ENCODE peak calls at places on chromosomes 13 and 19, in five cellular contexts. N is ovary, Z is tibial nerve, Q is A549, P is stomach. O is an unnamed sample.

GRCh38 chr19:46537136-46538097 is 41.8 kb upstream of the PNMA8B start:
- DNase-seq in N (peak; percentile 41), Q (peak; percentile 55), Z (peak; percentile 44), P (peak; percentile 65), O (no peak)

GRCh38 chr19:4633140-4633967 is 6.0 kb upstream of the TNFAIP8L1 start:
- DNase-seq in P (peak; percentile 67), Z (no peak), N (peak; percentile 39), Q (peak; percentile 82), O (no peak)

GRCh38 chr13:113734826-113735125 is 24.2 kb upstream of the TMEM255B start:
- DNase-seq in N (no peak), P (no peak), Q (no peak), Z (no peak), O (no peak)

GRCh38 chr13:109779074-109779473 is 7.3 kb downstream of the IRS2 start:
- DNase-seq in Q (no peak), Z (no peak), P (no peak), N (no peak), O (peak; percentile 57)

GRCh38 chr13:25187596-25187995 is 15.5 kb upstream of the AMER2 start:
- DNase-seq in P (no peak), N (no peak), Z (no peak), Q (no peak), O (no peak)

GRCh38 chr13:51632643-51633357 is 48.5 kb downstream of the WDFY2 start:
- DNase-seq in P (no peak), Q (no peak), N (no peak), Z (no peak), O (no peak)

GRCh38 chr13:109155301-109155761 is 525.9 kb downstream of the MYO16 start:
- DNase-seq in Z (no peak), Q (peak; percentile 73), P (no peak), N (no peak), O (no peak)

GRCh38 chr19:56261145-56261544 is 11.4 kb upstream of the EDDM13 start:
- DNase-seq in Q (no peak), N (no peak), P (no peak), Z (no peak), O (no peak)

GRCh38 chr19:10797541-10798256 is 38.3 kb downstream of the TMED1 start:
- DNase-seq in N (no peak), Z (no peak), P (no peak), Q (no peak), O (no peak)

GRCh38 chr19:42469311-42470239 is 26.8 kb upstream of the CXCL17 start:
- DNase-seq in P (no peak), Z (no peak), N (no peak), Q (no peak), O (no peak)

GRCh38 chr13:47837906-47838305 is 163.2 kb downstream of the SUCLA2 start:
- DNase-seq in N (no peak), P (no peak), Q (no peak), Z (no peak), O (no peak)

GRCh38 chr13:113152894-113153809 is 5.3 kb upstream of the PROZ start:
- DNase-seq in Q (peak; percentile 10), P (peak; percentile 49), Z (peak; percentile 31), N (peak; percentile 62), O (no peak)

GRCh38 chr19:10402441-10403038 is 802 bp downstream of the CDC37 start:
- DNase-seq in Z (no peak), N (no peak), P (no peak), Q (no peak), O (no peak)

GRCh38 chr13:86000546-86000945 is 201.3 kb upstream of the SLITRK6 start:
- DNase-seq in Q (no peak), Z (no peak), N (no peak), P (no peak), O (no peak)

GRCh38 chr19:18155095-18156087 is 2.4 kb downstream of the PIK3R2 start:
- DNase-seq in N (no peak), Z (no peak), P (peak; percentile 85), Q (no peak), O (no peak)

GRCh38 chr13:103799028-103799427 is 732.8 kb upstream of the SLC10A2 start:
- DNase-seq in N (no peak), Q (no peak), P (no peak), Z (no peak), O (no peak)

GRCh38 chr13:37681295-37682032 is 82.9 kb upstream of the POSTN start:
- DNase-seq in N (no peak), Z (no peak), P (no peak), Q (no peak), O (no peak)

GRCh38 chr13:78742659-78743058 is 83.7 kb upstream of the OBI1 start:
- DNase-seq in Q (no peak), P (no peak), N (no peak), Z (no peak), O (no peak)

GRCh38 chr13:55155046-55155445 is 1985.7 kb upstream of the PRR20A start:
- DNase-seq in P (no peak), Q (no peak), N (no peak), Z (no peak), O (no peak)

GRCh38 chr13:25468330-25469178 is 96.8 kb downstream of the ATP8A2 start:
- DNase-seq in N (no peak), P (no peak), Z (no peak), Q (no peak), O (no peak)

GRCh38 chr13:24348797-24349515 is 39.6 kb downstream of the C1QTNF9 start:
- DNase-seq in P (peak; percentile 90), N (no peak), Q (peak; percentile 12), Z (no peak), O (peak; percentile 80)

GRCh38 chr13:97145057-97145456 is 77.1 kb upstream of the MBNL2 start:
- DNase-seq in N (no peak), Z (no peak), P (no peak), Q (no peak), O (no peak)

GRCh38 chr13:97141564-97142005 is 80.5 kb upstream of the MBNL2 start:
- DNase-seq in N (peak; percentile 48), P (peak; percentile 56), Z (no peak), Q (peak; percentile 89), O (no peak)

GRCh38 chr13:97140611-97141010 is 81.5 kb upstream of the MBNL2 start:
- DNase-seq in Q (no peak), P (no peak), N (no peak), Z (no peak), O (no peak)

GRCh38 chr13:97139704-97140103 is 82.4 kb upstream of the MBNL2 start:
- DNase-seq in P (no peak), Q (no peak), Z (no peak), N (no peak), O (no peak)

GRCh38 chr13:97142452-97142851 is 79.7 kb upstream of the MBNL2 start:
- DNase-seq in Z (no peak), P (no peak), Q (peak; percentile 74), N (no peak), O (no peak)
- TF ChIP-seq POLR2A in Z (no peak), P (no peak), Q (peak; percentile 60), N (no peak), O (no peak)

DNA sequence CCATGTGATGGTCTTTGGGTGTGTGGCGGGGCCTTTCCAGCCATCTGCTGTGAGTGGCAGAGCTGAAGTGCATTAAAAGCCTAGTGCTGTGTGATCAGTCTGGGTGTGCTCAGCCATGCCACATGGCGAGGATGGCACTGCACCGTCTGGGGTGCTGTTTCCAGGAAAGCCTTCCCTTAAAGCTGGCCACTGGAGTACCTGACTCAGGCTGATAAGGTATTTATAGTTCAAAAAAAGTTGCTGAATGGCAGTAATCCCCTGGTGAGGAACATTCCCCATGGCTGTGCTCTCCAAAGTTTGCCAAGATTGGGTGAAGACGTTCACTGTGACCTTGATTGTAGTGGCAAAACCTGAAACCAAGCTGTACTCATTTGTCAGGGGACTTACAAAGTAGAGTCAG is 6.0 kb downstream of the GPI start:
- DNase-seq in N (no peak), Q (no peak), P (no peak), Z (no peak), O (no peak)
- TF ChIP-seq EP300 in N (no peak), Q (no peak), P (no peak), Z (no peak), O (no peak)

DNA sequence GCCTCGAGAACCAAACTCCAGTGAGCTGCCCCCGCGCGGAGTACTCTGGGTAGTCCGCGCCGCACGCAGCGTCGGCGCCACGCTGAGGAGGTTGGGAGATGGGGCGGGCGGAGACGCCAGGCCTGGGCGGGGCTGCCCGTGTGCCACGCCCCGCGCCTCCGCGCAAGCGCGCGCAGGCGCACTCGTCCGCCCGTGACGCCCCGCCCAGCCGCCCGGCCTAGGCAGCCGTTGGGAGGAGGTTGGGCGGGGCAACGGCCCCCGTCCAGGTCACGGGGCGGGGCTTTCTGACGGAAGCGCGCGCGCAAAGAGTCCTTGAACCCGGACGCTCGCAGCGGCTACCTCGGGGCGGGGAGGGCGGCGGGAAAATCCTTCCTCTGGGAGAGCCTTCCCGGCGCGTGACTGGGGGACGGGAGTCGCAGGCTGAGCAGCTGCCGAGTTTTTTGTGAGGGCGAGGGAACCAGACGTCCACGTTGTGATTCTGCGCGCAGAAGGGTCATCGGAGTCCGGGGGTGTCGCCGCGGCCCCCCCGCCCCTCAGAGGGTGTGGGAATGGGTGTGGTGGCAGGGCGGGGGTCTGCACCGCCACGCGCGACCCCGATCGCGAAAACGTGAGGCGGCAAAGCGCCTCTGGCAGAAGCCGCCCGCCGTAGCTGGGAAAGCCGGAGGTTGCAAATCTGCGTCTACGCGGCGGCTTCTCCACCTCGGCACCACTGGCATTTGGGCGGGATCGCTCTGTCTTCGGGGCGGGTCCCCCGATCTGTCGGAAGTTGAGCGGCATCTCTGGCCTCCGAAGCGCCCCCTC is at the start of gene MED26:
- DNase-seq in P (peak; percentile 96), Q (peak; percentile 89), N (peak; percentile 98), Z (peak; percentile 88), O (peak; percentile 98)
- TF ChIP-seq CTCF in P (no peak), Q (no peak), N (no peak), Z (no peak), O (no peak)

GRCh38 chr19:19201697-19202630 is 1.2 kb downstream of the NR2C2AP start:
- DNase-seq in N (no peak), P (no peak), Q (no peak), Z (no peak), O (no peak)

GRCh38 chr19:19205416-19206410 is 2.5 kb upstream of the NR2C2AP start:
- DNase-seq in P (no peak), N (no peak), Q (no peak), Z (no peak), O (no peak)

GRCh38 chr19:19202707-19203011 is 555 bp downstream of the NR2C2AP start:
- DNase-seq in Q (no peak), P (no peak), Z (no peak), N (no peak), O (no peak)

GRCh38 chr19:19204181-19204580 is 967 bp upstream of the NR2C2AP start:
- DNase-seq in N (no peak), Z (no peak), Q (no peak), P (no peak), O (no peak)

DNA sequence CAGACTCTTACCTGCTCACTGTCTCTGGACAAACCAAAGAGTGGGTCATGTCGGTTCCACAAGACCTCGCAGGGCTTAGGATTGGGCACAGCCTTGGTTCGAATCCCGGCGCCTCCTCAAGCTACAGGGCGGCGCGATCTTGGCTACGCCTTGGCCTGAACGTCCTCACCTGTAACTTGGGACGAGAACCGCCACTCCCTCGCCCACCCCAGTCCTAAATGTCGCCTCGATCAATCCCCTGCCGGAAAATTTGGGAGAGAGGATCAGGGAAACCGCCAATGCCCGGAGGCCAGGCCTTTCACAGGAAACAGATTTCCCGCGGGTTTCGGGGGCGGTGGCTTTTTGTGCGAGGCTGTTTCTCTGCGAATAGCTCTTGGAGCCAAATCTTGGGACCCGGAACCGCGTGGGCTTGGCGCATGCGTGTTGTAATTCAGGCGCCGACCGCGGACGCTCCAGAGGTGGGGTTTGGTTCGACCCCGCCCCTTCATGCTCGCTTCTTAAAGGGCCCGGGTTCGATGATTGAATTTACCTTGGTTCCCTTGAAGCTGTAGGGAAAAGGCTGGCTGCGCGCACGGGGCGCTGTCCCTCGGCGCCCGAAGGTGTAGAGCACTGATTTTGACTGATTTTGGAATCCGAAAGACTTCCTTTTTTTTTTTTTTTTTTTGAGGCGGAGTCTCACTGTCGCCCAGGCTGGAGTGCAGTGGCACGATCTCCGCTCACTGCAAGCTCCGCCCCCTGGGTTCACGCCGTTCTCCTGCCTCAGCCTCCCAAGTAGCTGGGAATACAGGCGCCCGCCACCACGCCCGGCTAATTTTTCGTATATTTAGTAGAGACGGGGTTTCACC is at the start of gene NR2C2AP:
- DNase-seq in Z (peak; percentile 81), P (peak; percentile 95), Q (peak; percentile 91), N (peak; percentile 92), O (peak; percentile 98)
- TF ChIP-seq POLR2A in Z (no peak), P (no peak), Q (peak; percentile 13), N (no peak), O (no peak)